ENCODE peak calls at places on chromosomes 12 and 14, in six cellular contexts. F is NCI-H2081 treated with DMSO at 0.1 percent for 48 hours; U is head of caudate nucleus; Z is activated B cell treated with CpG ODN at 0.5 μM for 24 hours; R is effector memory CD8-positive, alpha-beta T cell; D is amniotic stem cell. H is an unnamed sample.

GRCh38 chr14:90578283-90578985 is 181.6 kb downstream of the CALM1 start:
- DNase-seq in F (no peak), R (no peak), D (no peak), U (no peak), Z (no peak), H (no peak)

GRCh38 chr12:39095636-39096330 is 190.4 kb upstream of the CPNE8 start:
- DNase-seq in R (no peak), Z (no peak), D (no peak), F (no peak), U (no peak), H (no peak)

GRCh38 chr12:91986084-91986483 is 159.6 kb downstream of the BTG1 start:
- DNase-seq in F (no peak), R (no peak), U (no peak), Z (no peak), D (no peak), H (no peak)

GRCh38 chr14:93161411-93161940 is 23.2 kb downstream of the MOAP1 start:
- DNase-seq in Z (no peak), F (no peak), U (no peak), D (no peak), R (no peak), H (no peak)

GRCh38 chr12:32217354-32218310 is 111.0 kb downstream of the BICD1 start:
- DNase-seq in R (no peak), U (no peak), D (peak), F (no peak), Z (no peak), H (no peak)

GRCh38 chr12:26293612-26294011 is 98.2 kb downstream of the SSPN start:
- DNase-seq in Z (no peak), R (no peak), F (no peak), D (no peak), U (no peak), H (no peak)

GRCh38 chr12:2231956-2232355 is 179.2 kb downstream of the CACNA1C start:
- DNase-seq in U (no peak), Z (no peak), F (no peak), R (no peak), D (no peak), H (no peak)

GRCh38 chr12:104852102-104852501 is 106.0 kb downstream of the SLC41A2 start:
- DNase-seq in R (no peak), U (no peak), Z (no peak), D (no peak), F (no peak), H (no peak)

GRCh38 chr14:71466942-71467341 is 465.3 kb upstream of the RGS6 start:
- DNase-seq in U (no peak), D (no peak), Z (no peak), F (no peak), R (no peak), H (no peak)

GRCh38 chr14:73997108-73997943 is 21.8 kb downstream of the ENTPD5 start:
- DNase-seq in U (no peak), Z (no peak), R (no peak), F (no peak), D (no peak), H (no peak)

GRCh38 chr12:80814453-80814852 is 97.7 kb downstream of the MYF5 start:
- DNase-seq in D (no peak), U (no peak), Z (no peak), F (no peak), R (no peak), H (no peak)

GRCh38 chr14:36661506-36662257 is at the start of gene PAX9:
- DNase-seq in F (peak), U (no peak), R (no peak), D (peak), Z (no peak), H (no peak)

H was measured in KG1.